ENCODE peak calls at places on chromosomes 5 and 9, in ten cellular contexts. U is aorta; T is fibroblast of the aortic adventitia; J is neuronal stem cell; O is esophagus squamous epithelium; E is PC-9; G is PC-3; F is ovary; A is CD8-positive, alpha-beta T cell; D is lower leg skin. Z is an unnamed sample.

GRCh38 chr5:32095261-32095671 is 78.9 kb downstream of the GOLPH3 start:
- DNase-seq in F (peak; percentile 77), U (no peak), J (no peak), E (no peak), D (peak; percentile 32), G (no peak), O (no peak), T (peak; percentile 67), A (no peak), Z (no peak)

GRCh38 chr5:25862276-25862675 is 1176.1 kb downstream of the CDH9 start:
- DNase-seq in E (no peak), T (no peak), A (no peak), G (peak; percentile 7), O (no peak), F (no peak), U (no peak), J (no peak), D (no peak), Z (no peak)

GRCh38 chr9:134286513-134287245 is 39.6 kb upstream of the RXRA start:
- DNase-seq in D (no peak), J (no peak), E (no peak), G (peak; percentile 30), F (no peak), O (no peak), U (peak; percentile 49), A (no peak), T (no peak), Z (no peak)

GRCh38 chr9:99050292-99050911 is 54.5 kb upstream of the TGFBR1 start:
- DNase-seq in J (no peak), E (peak; percentile 92), F (no peak), D (no peak), O (no peak), A (no peak), G (peak; percentile 86), U (no peak), T (peak; percentile 57), Z (peak; percentile 37)

GRCh38 chr5:57106661-57107060 is 67.2 kb upstream of the GPBP1 start:
- DNase-seq in F (no peak), A (no peak), E (no peak), U (no peak), J (no peak), D (no peak), G (no peak), O (no peak), T (no peak), Z (no peak)

GRCh38 chr5:151580858-151581257 is 10.3 kb downstream of the FAT2 start:
- DNase-seq in J (no peak), D (no peak), U (no peak), T (no peak), G (no peak), O (no peak), F (no peak), E (no peak), A (no peak), Z (no peak)

GRCh38 chr9:72579880-72580570 is 58.6 kb downstream of the TMC1 start:
- DNase-seq in E (peak; percentile 38), D (no peak), A (no peak), G (peak; percentile 56), O (no peak), U (no peak), J (no peak), F (no peak), T (peak; percentile 85), Z (no peak)

GRCh38 chr5:54212331-54212730 is 98.0 kb downstream of the ARL15 start:
- DNase-seq in F (no peak), O (no peak), J (no peak), T (no peak), D (no peak), E (no peak), G (no peak), A (no peak), U (no peak), Z (no peak)

DNA sequence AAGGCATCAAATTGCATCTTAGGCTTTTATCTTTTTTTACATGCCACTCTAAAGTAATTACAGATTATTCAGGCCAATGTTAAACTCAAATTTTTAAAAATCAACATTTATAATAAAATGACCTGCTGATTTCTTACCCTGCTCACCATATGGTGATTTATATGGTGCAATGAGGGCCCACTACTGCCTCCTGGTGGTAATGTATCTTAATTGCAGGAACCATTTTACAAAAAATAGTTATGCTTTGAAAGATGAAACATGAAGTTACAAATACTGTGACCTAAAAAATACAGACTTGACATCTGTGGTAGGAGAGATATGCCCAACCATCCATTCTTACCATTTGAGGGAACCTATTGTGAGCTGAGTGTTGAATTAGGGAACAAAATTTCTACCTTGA is 292.6 kb upstream of the TAS2R1 start:
- DNase-seq in J (no peak), E (no peak), U (no peak), F (no peak), G (no peak), T (no peak), D (no peak), A (no peak), O (no peak), Z (no peak)
- H3K4me3 ChIP-seq in J (no peak overlapping the region), E (no peak overlapping the region), U (no peak overlapping the region), F (no peak overlapping the region), G (no peak overlapping the region), T (no peak overlapping the region), D (no peak overlapping the region), A (no peak overlapping the region), O (no peak overlapping the region), Z (no peak overlapping the region)

DNA sequence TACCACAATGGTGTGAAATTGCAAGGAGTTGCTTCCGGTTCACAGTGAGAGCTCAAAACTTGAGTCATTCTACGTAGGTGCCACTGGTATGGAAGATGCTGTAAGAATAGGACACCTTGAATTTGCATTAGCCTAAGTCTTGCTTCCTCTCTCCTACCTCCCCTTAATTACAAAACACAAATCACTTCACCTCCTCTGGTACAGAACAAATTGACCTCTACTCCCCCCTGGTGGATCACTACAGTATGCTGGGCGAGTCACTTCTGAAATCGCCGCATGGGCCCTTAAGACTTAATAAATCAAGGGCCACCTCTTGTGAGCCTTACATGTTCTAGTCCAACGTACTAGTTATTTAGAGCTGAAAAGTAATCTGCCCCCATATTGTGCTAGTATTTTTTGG is 145.3 kb upstream of the SMARCA2 start:
- DNase-seq in U (no peak), J (peak; percentile 20), F (no peak), D (no peak), A (no peak), O (no peak), T (peak; percentile 1), G (peak; percentile 41), E (no peak), Z (no peak)
- H3K4me3 ChIP-seq in U (no peak overlapping the region), J (no peak overlapping the region), F (no peak overlapping the region), D (no peak overlapping the region), A (no peak overlapping the region), O (no peak overlapping the region), T (no peak overlapping the region), G (no peak overlapping the region), E (no peak overlapping the region), Z (no peak overlapping the region)

GRCh38 chr9:89179920-89180667 is 1.5 kb upstream of the SHC3 start:
- DNase-seq in A (no peak), T (peak; percentile 97), D (peak; percentile 97), F (peak; percentile 80), J (peak; percentile 91), O (peak; percentile 11), U (peak; percentile 94), G (peak; percentile 93), E (peak; percentile 93), Z (peak; percentile 90)

GRCh38 chr9:89178162-89179120 is at the start of gene SHC3:
- DNase-seq in F (no peak), A (no peak), U (no peak), J (peak; percentile 41), T (peak; percentile 52), G (no peak), D (no peak), E (no peak), O (no peak), Z (no peak)

GRCh38 chr9:89177021-89177400 is 1.6 kb downstream of the SHC3 start:
- DNase-seq in T (peak; percentile 78), U (no peak), J (no peak), E (no peak), G (no peak), O (no peak), A (no peak), D (peak; percentile 53), F (no peak), Z (no peak)

GRCh38 chr9:89177401-89178161 is 1.0 kb downstream of the SHC3 start:
- DNase-seq in J (peak; percentile 27), E (no peak), D (peak; percentile 87), F (no peak), O (no peak), A (no peak), T (peak; percentile 52), G (no peak), U (no peak), Z (no peak)

DNA sequence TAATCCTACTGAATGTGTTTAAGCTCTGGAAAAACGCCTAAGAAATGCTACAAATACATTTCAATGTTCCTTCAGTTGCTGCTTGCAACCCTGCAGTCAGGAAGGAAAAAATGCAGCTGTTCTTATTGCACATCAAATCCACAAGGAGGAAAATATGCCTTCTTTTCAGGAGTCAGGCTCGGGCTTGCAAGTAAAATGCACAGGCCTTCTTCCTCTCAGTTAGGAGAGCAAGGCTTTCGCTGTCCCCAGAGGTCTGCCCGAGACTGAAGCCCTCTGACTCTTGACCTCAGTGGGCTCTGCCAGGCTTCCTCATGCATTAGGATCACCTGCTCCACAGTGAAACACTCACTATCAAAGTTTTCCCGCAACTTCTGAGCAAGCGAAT is 909 bp upstream of the SHC3 start:
- DNase-seq in F (no peak), T (peak; percentile 77), J (no peak), E (peak; percentile 43), U (no peak), D (no peak), A (no peak), G (peak; percentile 17), O (no peak), Z (no peak)
- H3K4me3 ChIP-seq in F (peak overlapping the region; percentile 19), T (peak overlapping the region; percentile 63), J (peak overlapping the region; percentile 78), E (peak overlapping the region; percentile 62), U (peak overlapping the region; percentile 66), D (peak overlapping the region; percentile 8), A (peak overlapping the region; percentile 28), G (peak overlapping the region; percentile 72), O (peak overlapping the region; percentile 60), Z (peak overlapping the region; percentile 45)

GRCh38 chr9:75041041-75041440 is 12.9 kb upstream of the CARNMT1 start:
- DNase-seq in J (no peak), D (no peak), U (no peak), E (no peak), A (no peak), T (no peak), F (no peak), O (no peak), G (no peak), Z (no peak)

GRCh38 chr9:75039804-75040203 is 11.7 kb upstream of the CARNMT1 start:
- DNase-seq in G (no peak), U (no peak), A (no peak), J (no peak), O (no peak), T (no peak), F (no peak), E (no peak), D (no peak), Z (no peak)

GRCh38 chr9:75033789-75034473 is 5.8 kb upstream of the CARNMT1 start:
- DNase-seq in U (no peak), T (no peak), J (no peak), E (no peak), O (no peak), F (no peak), G (no peak), A (no peak), D (no peak), Z (no peak)

GRCh38 chr9:75036793-75037192 is 8.7 kb upstream of the CARNMT1 start:
- DNase-seq in F (no peak), A (no peak), G (no peak), D (no peak), E (no peak), T (no peak), J (no peak), U (no peak), O (no peak), Z (no peak)

DNA sequence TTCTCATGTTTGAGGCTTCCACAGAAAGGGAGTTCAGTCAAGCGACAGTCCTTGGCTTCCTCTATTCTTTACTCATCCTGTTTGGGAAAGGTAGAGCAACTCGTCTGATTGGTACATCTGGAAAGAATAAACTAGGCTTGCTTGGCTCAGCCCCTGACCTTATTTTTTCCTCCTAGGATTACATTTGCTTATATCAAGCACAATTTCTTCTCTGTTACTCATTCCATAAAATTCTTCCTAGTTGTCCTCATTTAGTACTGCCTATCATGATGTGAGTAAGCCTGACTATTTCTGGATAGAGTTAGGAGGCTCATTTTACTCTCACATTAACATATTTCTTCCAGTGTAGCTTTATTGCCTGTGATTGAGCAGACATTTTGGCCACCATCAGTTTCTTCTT is 10.9 kb upstream of the CARNMT1 start:
- DNase-seq in T (peak; percentile 89), E (no peak), F (no peak), O (no peak), U (no peak), A (no peak), G (peak; percentile 39), J (no peak), D (no peak), Z (peak; percentile 72)
- H3K4me3 ChIP-seq in T (no peak overlapping the region), E (no peak overlapping the region), F (no peak overlapping the region), O (no peak overlapping the region), U (no peak overlapping the region), A (no peak overlapping the region), G (no peak overlapping the region), J (no peak overlapping the region), D (no peak overlapping the region), Z (no peak overlapping the region)